ENCODE peak calls at places on chromosomes 6 and 20, in nine cellular contexts. D, U, T, L, M, Z, W, I and E are unnamed samples. For H3K36me3, the result is how much of the 10 kb centered on the place peaks cover.

GRCh38 chr6:93416575-93417420 is 2.6 kb downstream of the EPHA7 start:
- DNase-seq in D (no peak), U (no peak), T (no peak), L (peak), M (no peak), Z (peak), W (no peak), I (no peak), E (no peak)

GRCh38 chr20:56382696-56383095 is 9.3 kb downstream of the AURKA start:
- DNase-seq in D (no peak), U (no peak), T (no peak), L (peak), M (no peak), Z (no peak), W (no peak), I (no peak), E (no peak)

GRCh38 chr20:14924433-14924832 is 587.0 kb upstream of the FLRT3 start:
- DNase-seq in D (no peak), U (no peak), T (no peak), L (no peak), M (peak), Z (no peak), W (no peak), I (no peak), E (no peak)

GRCh38 chr20:61387204-61387958 is 135.3 kb downstream of the CDH4 start:
- DNase-seq in D (peak), U (no peak), T (peak), L (peak), M (peak), Z (no peak), W (peak), I (no peak), E (peak)

GRCh38 chr20:63964412-63964811 is 5.3 kb downstream of the ZNF512B start:
- DNase-seq in D (no peak), U (no peak), T (no peak), L (no peak), M (no peak), Z (peak), W (no peak), I (no peak), E (no peak)

GRCh38 chr20:23060629-23061028 is 11.2 kb upstream of the THBD start:
- DNase-seq in D (no peak), U (no peak), T (no peak), L (no peak), M (no peak), Z (no peak), W (no peak), I (no peak), E (no peak)

GRCh38 chr6:48611332-48611731 is 500.3 kb upstream of the PTCHD4 start:
- DNase-seq in D (peak), U (no peak), T (no peak), L (no peak), M (no peak), Z (no peak), W (peak), I (no peak), E (no peak)

GRCh38 chr20:58640446-58640845 is 10.6 kb upstream of the STX16 start:
- DNase-seq in D (peak), U (no peak), T (no peak), L (no peak), M (peak), Z (no peak), W (peak), I (no peak), E (no peak)

GRCh38 chr20:10603971-10604864 is 69.6 kb downstream of the JAG1 start:
- DNase-seq in D (peak), U (peak), T (peak), L (peak), M (peak), Z (peak), W (peak), I (peak), E (peak)

GRCh38 chr6:91715171-91715805 is 1128.4 kb upstream of the MAP3K7 start:
- DNase-seq in D (no peak), U (no peak), T (no peak), L (no peak), M (peak), Z (no peak), W (no peak), I (no peak), E (no peak)

GRCh38 chr20:41125530-41126457 is 11.5 kb upstream of the PLCG1 start:
- DNase-seq in D (no peak), U (no peak), T (no peak), L (no peak), M (no peak), Z (no peak), W (no peak), I (no peak), E (no peak)

GRCh38 chr6:168524644-168525043 is 83.7 kb downstream of the SMOC2 start:
- DNase-seq in D (no peak), U (no peak), T (peak), L (no peak), M (no peak), Z (peak), W (no peak), I (peak), E (no peak)

GRCh38 chr20:10093087-10093591 is 58.4 kb downstream of the ANKEF1 start:
- DNase-seq in D (peak), U (no peak), T (no peak), L (no peak), M (peak), Z (no peak), W (peak), I (no peak), E (peak)

GRCh38 chr20:60820918-60821317 is 431.1 kb upstream of the CDH4 start:
- DNase-seq in D (no peak), U (no peak), T (no peak), L (no peak), M (no peak), Z (no peak), W (no peak), I (no peak), E (no peak)

GRCh38 chr20:38623061-38623460 is 21.5 kb downstream of the ARHGAP40 start:
- DNase-seq in D (no peak), U (no peak), T (no peak), L (no peak), M (no peak), Z (no peak), W (peak), I (no peak), E (no peak)

GRCh38 chr6:144327081-144327480 is 41.9 kb downstream of the UTRN start:
- DNase-seq in D (no peak), U (no peak), T (no peak), L (no peak), M (peak), Z (no peak), W (no peak), I (no peak), E (no peak)

GRCh38 chr6:24004062-24004461 is 122.0 kb upstream of the NRSN1 start:
- DNase-seq in D (no peak), U (no peak), T (no peak), L (no peak), M (peak), Z (no peak), W (no peak), I (no peak), E (no peak)

GRCh38 chr6:105620878-105621277 is 218.0 kb upstream of the PREP start:
- DNase-seq in D (peak), U (no peak), T (no peak), L (no peak), M (no peak), Z (no peak), W (peak), I (no peak), E (no peak)

GRCh38 chr6:89295981-89296380 is 19.1 kb downstream of the GABRR2 start:
- DNase-seq in D (no peak), U (no peak), T (no peak), L (no peak), M (no peak), Z (no peak), W (no peak), I (no peak), E (no peak)

GRCh38 chr20:813386-813785 is 20.1 kb upstream of the FAM110A start:
- DNase-seq in D (no peak), U (no peak), T (no peak), L (no peak), M (no peak), Z (no peak), W (no peak), I (no peak), E (no peak)

GRCh38 chr6:121482004-121482693 is 46.7 kb downstream of the GJA1 start:
- DNase-seq in D (peak), U (no peak), T (no peak), L (no peak), M (peak), Z (no peak), W (peak), I (peak), E (peak)

GRCh38 chr6:4085329-4085695 is 6.4 kb upstream of the FAM217A start:
- DNase-seq in D (peak), U (no peak), T (no peak), L (no peak), M (peak), Z (no peak), W (no peak), I (no peak), E (no peak)

GRCh38 chr6:145704153-145704781 is 31.1 kb downstream of the EPM2A start:
- DNase-seq in D (peak), U (no peak), T (no peak), L (peak), M (peak), Z (no peak), W (no peak), I (no peak), E (no peak)
- TF ChIP-seq CTCF in D (peak), U (peak), T (no peak), L (peak), M (no peak), Z (peak), W (no peak), I (peak), E (peak)

DNA sequence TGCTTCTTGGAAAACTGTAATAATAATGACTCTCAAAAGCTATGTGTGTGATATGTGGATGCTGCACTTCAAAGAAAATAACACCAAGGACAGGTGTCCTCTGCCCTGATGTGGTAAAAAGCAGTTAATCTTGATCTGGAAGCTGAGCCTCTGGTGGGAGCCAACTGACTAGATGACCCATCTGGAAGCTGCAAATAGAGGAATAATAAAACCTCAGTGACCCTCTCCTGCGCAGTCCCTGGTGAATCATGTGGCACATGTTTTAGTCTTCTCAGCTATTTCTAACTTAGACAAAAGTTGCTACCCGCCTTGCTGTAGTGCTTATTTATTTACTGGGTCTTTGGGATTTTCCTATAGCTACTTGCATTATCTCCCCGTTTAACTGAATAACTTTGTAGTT is 47.3 kb downstream of the TP53INP2 start:
- DNase-seq in D (peak), U (no peak), T (no peak), L (no peak), M (no peak), Z (no peak), W (no peak), I (no peak), E (no peak)
- H3K36me3 ChIP-seq in D (under half), U (under half), T (under half), L (half or more), M (under half), Z (half or more), W (under half), I (under half), E (under half)

GRCh38 chr6:17584241-17584803 is 15.8 kb upstream of the FAM8A1 start:
- DNase-seq in D (peak), U (no peak), T (no peak), L (peak), M (peak), Z (no peak), W (peak), I (peak), E (peak)
- H3K4me3 ChIP-seq in D (no peak), U (no peak), T (no peak), L (no peak), M (no peak), Z (peak), W (no peak), I (no peak), E (no peak)

GRCh38 chr6:136866872-136867416 is 44.6 kb downstream of the PEX7 start:
- DNase-seq in D (peak), U (no peak), T (no peak), L (no peak), M (no peak), Z (no peak), W (peak), I (no peak), E (peak)

GRCh38 chr6:136860043-136860442 is 37.7 kb downstream of the PEX7 start:
- DNase-seq in D (no peak), U (no peak), T (no peak), L (no peak), M (peak), Z (no peak), W (no peak), I (no peak), E (no peak)

GRCh38 chr6:136864676-136865075 is 42.3 kb downstream of the PEX7 start:
- DNase-seq in D (no peak), U (no peak), T (no peak), L (no peak), M (no peak), Z (no peak), W (no peak), I (no peak), E (no peak)

GRCh38 chr6:136862662-136863061 is 40.3 kb downstream of the PEX7 start:
- DNase-seq in D (no peak), U (no peak), T (no peak), L (no peak), M (peak), Z (no peak), W (no peak), I (no peak), E (no peak)

GRCh38 chr6:136863752-136864151 is 41.4 kb downstream of the PEX7 start:
- DNase-seq in D (no peak), U (no peak), T (no peak), L (no peak), M (no peak), Z (no peak), W (no peak), I (no peak), E (no peak)
- TF ChIP-seq CTCF in D (no peak), U (no peak), T (no peak), L (no peak), M (no peak), Z (no peak), W (no peak), I (peak), E (no peak)